ENCODE peak calls at places on chromosomes 6 and 20, in nine cellular contexts. One of them, this sample, is unnamed.

GRCh38 chr6:137489410-137490371 is 4.5 kb downstream of the OLIG3 start:
- DNase-seq in stimulated activated CD4-positive, alpha-beta T cell treated with anti-CD3 and anti-CD28 coated beads, TNF-alpha, amount 100 ng/mL, for 48 hours: no peak
- DNase-seq in NCI-H345: no peak
- DNase-seq in HTR-8/SVneo: no peak
- DNase-seq in BJ: no peak
- DNase-seq in Kasumi-1: no peak
- DNase-seq in adipocyte: no peak
- DNase-seq in DND-41: no peak
- DNase-seq in cerebellar nuclear complex: no peak
- DNase-seq in this sample: no peak

GRCh38 chr20:4171538-4172116 is 156.3 kb upstream of the RNF24 start:
- DNase-seq in NCI-H345: no peak
- DNase-seq in DND-41: no peak
- DNase-seq in stimulated activated CD4-positive, alpha-beta T cell treated with anti-CD3 and anti-CD28 coated beads, TNF-alpha, amount 100 ng/mL, for 48 hours: no peak
- DNase-seq in adipocyte: peak; percentile 30
- DNase-seq in BJ: no peak
- DNase-seq in HTR-8/SVneo: no peak
- DNase-seq in Kasumi-1: no peak
- DNase-seq in cerebellar nuclear complex: no peak
- DNase-seq in this sample: no peak

GRCh38 chr20:31846793-31847138 is 1.4 kb upstream of the FOXS1 start:
- DNase-seq in adipocyte: no peak
- DNase-seq in BJ: no peak
- DNase-seq in NCI-H345: no peak
- DNase-seq in cerebellar nuclear complex: no peak
- DNase-seq in stimulated activated CD4-positive, alpha-beta T cell treated with anti-CD3 and anti-CD28 coated beads, TNF-alpha, amount 100 ng/mL, for 48 hours: no peak
- DNase-seq in HTR-8/SVneo: no peak
- DNase-seq in DND-41: no peak
- DNase-seq in Kasumi-1: no peak
- DNase-seq in this sample: no peak

GRCh38 chr6:25224237-25224636 is 54.9 kb upstream of the CARMIL1 start:
- DNase-seq in Kasumi-1: no peak
- DNase-seq in BJ: no peak
- DNase-seq in DND-41: peak; percentile 44
- DNase-seq in NCI-H345: no peak
- DNase-seq in adipocyte: no peak
- DNase-seq in cerebellar nuclear complex: no peak
- DNase-seq in HTR-8/SVneo: no peak
- DNase-seq in stimulated activated CD4-positive, alpha-beta T cell treated with anti-CD3 and anti-CD28 coated beads, TNF-alpha, amount 100 ng/mL, for 48 hours: no peak
- DNase-seq in this sample: no peak

GRCh38 chr6:89972024-89972381 is 77.7 kb downstream of the GJA10 start:
- DNase-seq in adipocyte: no peak
- DNase-seq in stimulated activated CD4-positive, alpha-beta T cell treated with anti-CD3 and anti-CD28 coated beads, TNF-alpha, amount 100 ng/mL, for 48 hours: no peak
- DNase-seq in BJ: no peak
- DNase-seq in DND-41: no peak
- DNase-seq in HTR-8/SVneo: no peak
- DNase-seq in Kasumi-1: no peak
- DNase-seq in cerebellar nuclear complex: no peak
- DNase-seq in NCI-H345: no peak
- DNase-seq in this sample: no peak

GRCh38 chr6:41073968-41074691 is 1.4 kb downstream of the NFYA start:
- DNase-seq in stimulated activated CD4-positive, alpha-beta T cell treated with anti-CD3 and anti-CD28 coated beads, TNF-alpha, amount 100 ng/mL, for 48 hours: no peak
- DNase-seq in HTR-8/SVneo: no peak
- DNase-seq in cerebellar nuclear complex: no peak
- DNase-seq in NCI-H345: no peak
- DNase-seq in BJ: no peak
- DNase-seq in DND-41: no peak
- DNase-seq in Kasumi-1: peak; percentile 59
- DNase-seq in adipocyte: peak; percentile 48
- DNase-seq in this sample: no peak

GRCh38 chr6:1771324-1771723 is 161.6 kb downstream of the FOXC1 start:
- DNase-seq in stimulated activated CD4-positive, alpha-beta T cell treated with anti-CD3 and anti-CD28 coated beads, TNF-alpha, amount 100 ng/mL, for 48 hours: peak; percentile 12
- DNase-seq in DND-41: no peak
- DNase-seq in NCI-H345: peak; percentile 79
- DNase-seq in Kasumi-1: no peak
- DNase-seq in cerebellar nuclear complex: no peak
- DNase-seq in BJ: no peak
- DNase-seq in adipocyte: no peak
- DNase-seq in HTR-8/SVneo: no peak
- DNase-seq in this sample: no peak

GRCh38 chr20:32440758-32441078 is 82.6 kb downstream of the ASXL1 start:
- DNase-seq in stimulated activated CD4-positive, alpha-beta T cell treated with anti-CD3 and anti-CD28 coated beads, TNF-alpha, amount 100 ng/mL, for 48 hours: no peak
- DNase-seq in HTR-8/SVneo: no peak
- DNase-seq in adipocyte: no peak
- DNase-seq in BJ: no peak
- DNase-seq in DND-41: no peak
- DNase-seq in Kasumi-1: no peak
- DNase-seq in cerebellar nuclear complex: no peak
- DNase-seq in NCI-H345: no peak
- DNase-seq in this sample: no peak

GRCh38 chr20:18005990-18006364 is 37.2 kb downstream of the MGME1 start:
- DNase-seq in BJ: no peak
- DNase-seq in Kasumi-1: no peak
- DNase-seq in adipocyte: no peak
- DNase-seq in cerebellar nuclear complex: no peak
- DNase-seq in stimulated activated CD4-positive, alpha-beta T cell treated with anti-CD3 and anti-CD28 coated beads, TNF-alpha, amount 100 ng/mL, for 48 hours: no peak
- DNase-seq in NCI-H345: no peak
- DNase-seq in HTR-8/SVneo: no peak
- DNase-seq in DND-41: no peak
- DNase-seq in this sample: no peak

GRCh38 chr6:158047120-158047518 is 65.5 kb downstream of the SYNJ2 start:
- DNase-seq in HTR-8/SVneo: no peak
- DNase-seq in DND-41: peak; percentile 34
- DNase-seq in Kasumi-1: no peak
- DNase-seq in cerebellar nuclear complex: no peak
- DNase-seq in BJ: peak; percentile 81
- DNase-seq in stimulated activated CD4-positive, alpha-beta T cell treated with anti-CD3 and anti-CD28 coated beads, TNF-alpha, amount 100 ng/mL, for 48 hours: peak; percentile 70
- DNase-seq in NCI-H345: no peak
- DNase-seq in adipocyte: no peak
- DNase-seq in this sample: no peak

GRCh38 chr6:82740066-82740465 is 325.6 kb downstream of the UBE3D start:
- DNase-seq in HTR-8/SVneo: no peak
- DNase-seq in cerebellar nuclear complex: no peak
- DNase-seq in DND-41: no peak
- DNase-seq in adipocyte: no peak
- DNase-seq in BJ: no peak
- DNase-seq in stimulated activated CD4-positive, alpha-beta T cell treated with anti-CD3 and anti-CD28 coated beads, TNF-alpha, amount 100 ng/mL, for 48 hours: no peak
- DNase-seq in Kasumi-1: no peak
- DNase-seq in NCI-H345: no peak
- DNase-seq in this sample: no peak